ENCODE peak calls at places on chromosome X, in four cellular contexts. M, C, P and T are unnamed samples.

GRCh38 chrX:20514358-20514757 is 247.6 kb upstream of the RPS6KA3 start:
- DNase-seq in M (no peak), C (no peak), P (no peak), T (no peak)

GRCh38 chrX:113009005-113009404 is 168.4 kb upstream of the AMOT start:
- DNase-seq in M (no peak), C (no peak), P (no peak), T (no peak)

GRCh38 chrX:19867411-19867732 is 20.0 kb downstream of the SH3KBP1 start:
- DNase-seq in M (no peak), C (no peak), P (no peak), T (no peak)

GRCh38 chrX:120253784-120254183 is 3.2 kb downstream of the ZBTB33 start:
- DNase-seq in M (no peak), C (no peak), P (no peak), T (no peak)

GRCh38 chrX:118181030-118181429 is 64.4 kb upstream of the KLHL13 start:
- DNase-seq in M (no peak), C (no peak), P (no peak), T (no peak)

GRCh38 chrX:129932792-129933321 is 26.9 kb downstream of the UTP14A start:
- DNase-seq in M (no peak), C (peak), P (no peak), T (peak)

GRCh38 chrX:111168314-111168713 is 72.3 kb downstream of the PAK3 start:
- DNase-seq in M (peak), C (no peak), P (no peak), T (no peak)

GRCh38 chrX:153441981-153442380 is 3.9 kb downstream of the TREX2 start:
- DNase-seq in M (no peak), C (no peak), P (no peak), T (no peak)

GRCh38 chrX:46903458-46904242 is 8.6 kb upstream of the JADE3 start:
- DNase-seq in M (peak), C (peak), P (no peak), T (peak)

GRCh38 chrX:78024349-78025108 is 55.1 kb upstream of the PGAM4 start:
- DNase-seq in M (no peak), C (no peak), P (no peak), T (peak)

GRCh38 chrX:106707771-106708454 is 18.6 kb upstream of the RNF128 start:
- DNase-seq in M (no peak), C (no peak), P (peak), T (no peak)

GRCh38 chrX:81708506-81708905 is 506.6 kb downstream of the SH3BGRL start:
- DNase-seq in M (no peak), C (no peak), P (no peak), T (no peak)

GRCh38 chrX:151825927-151826471 is 86.7 kb upstream of the MAGEA4 start:
- DNase-seq in M (no peak), C (no peak), P (peak), T (no peak)

GRCh38 chrX:20506739-20507138 is 240.0 kb upstream of the RPS6KA3 start:
- DNase-seq in M (no peak), C (no peak), P (no peak), T (no peak)

GRCh38 chrX:9988762-9989161 is 21.6 kb downstream of the CLDN34 start:
- DNase-seq in M (peak), C (no peak), P (no peak), T (no peak)

GRCh38 chrX:40484408-40485091 is 96.2 kb upstream of the ATP6AP2 start:
- DNase-seq in M (no peak), C (no peak), P (no peak), T (no peak)

GRCh38 chrX:137424679-137425078 is 141.2 kb upstream of the ZIC3 start:
- DNase-seq in M (no peak), C (no peak), P (no peak), T (no peak)

GRCh38 chrX:53257670-53258423 is 23.5 kb downstream of the IQSEC2 start:
- DNase-seq in M (no peak), C (no peak), P (no peak), T (no peak)

GRCh38 chrX:132716006-132716405 is 227.2 kb upstream of the MBNL3 start:
- DNase-seq in M (no peak), C (no peak), P (no peak), T (no peak)

GRCh38 chrX:125205084-125205917 is 114.4 kb upstream of the TEX13C start:
- DNase-seq in M (peak), C (peak), P (no peak), T (no peak)

GRCh38 chrX:101657495-101657894 is 2.2 kb downstream of the ARMCX2 start:
- DNase-seq in M (no peak), C (no peak), P (no peak), T (no peak)

GRCh38 chrX:151424505-151424904 is 27.5 kb downstream of the VMA21 start:
- DNase-seq in M (no peak), C (no peak), P (no peak), T (no peak)

GRCh38 chrX:103624111-103624510 is 4.7 kb upstream of the TCEAL1 start:
- DNase-seq in M (no peak), C (no peak), P (no peak), T (no peak)

GRCh38 chrX:1162119-1162916 is 50.1 kb downstream of the CRLF2 start:
- DNase-seq in M (no peak), C (no peak), P (no peak), T (no peak)

GRCh38 chrX:38277802-38278201 is 49.5 kb downstream of the RPGR start:
- DNase-seq in M (no peak), C (no peak), P (no peak), T (no peak)

GRCh38 chrX:147957291-147957690 is 23.8 kb upstream of the FMR1NB start:
- DNase-seq in M (no peak), C (no peak), P (no peak), T (no peak)

GRCh38 chrX:130224810-130225209 is 43.9 kb downstream of the ZNF280C start:
- DNase-seq in M (no peak), C (no peak), P (no peak), T (no peak)

GRCh38 chrX:1749499-1749898 is 134.6 kb downstream of the ASMT start:
- DNase-seq in M (no peak), C (no peak), P (no peak), T (no peak)

GRCh38 chrX:150146271-150146888 is 208.1 kb upstream of the EOLA2 start:
- DNase-seq in M (peak), C (no peak), P (no peak), T (no peak)

GRCh38 chrX:72016881-72017783 is 106.5 kb downstream of the NHSL2 start:
- DNase-seq in M (no peak), C (no peak), P (no peak), T (no peak)

GRCh38 chrX:23765449-23765848 is 17.5 kb upstream of the SAT1 start:
- DNase-seq in M (no peak), C (no peak), P (no peak), T (no peak)

GRCh38 chrX:155179343-155179997 is 36.8 kb upstream of the VBP1 start:
- DNase-seq in M (no peak), C (no peak), P (no peak), T (no peak)

GRCh38 chrX:134512566-134512965 is 52.6 kb downstream of the HPRT1 start:
- DNase-seq in M (no peak), C (no peak), P (peak), T (no peak)

GRCh38 chrX:70087857-70088256 is 25.6 kb downstream of the OTUD6A start:
- DNase-seq in M (peak), C (no peak), P (no peak), T (no peak)

GRCh38 chrX:48890934-48891401 is 6.6 kb downstream of the TIMM17B start:
- DNase-seq in M (peak), C (no peak), P (no peak), T (no peak)

GRCh38 chrX:10972731-10973130 is 138.4 kb upstream of the HCCS start:
- DNase-seq in M (no peak), C (no peak), P (no peak), T (no peak)